ENCODE peak calls at places on chromosomes 12 and 14, in ten cellular contexts. V, C, A, E, B, O, T, H, X and G are unnamed samples.

GRCh38 chr14:50529288-50530179 is 2.8 kb downstream of the MAP4K5 start:
- DNase-seq in V (no peak), C (no peak), A (peak; percentile 48), E (no peak), B (no peak), O (no peak), T (no peak), H (no peak), X (no peak), G (no peak)

GRCh38 chr14:56351861-56352260 is 227.7 kb upstream of the TMEM260 start:
- DNase-seq in V (no peak), C (no peak), A (peak; percentile 63), E (no peak), B (no peak), O (no peak), T (no peak), H (no peak), X (no peak), G (peak; percentile 57)

GRCh38 chr12:114439306-114439705 is 33.4 kb upstream of the TBX5 start:
- DNase-seq in V (no peak), C (no peak), A (no peak), E (no peak), B (no peak), O (no peak), T (no peak), H (no peak), X (no peak), G (no peak)

GRCh38 chr14:105891631-105892452 is 365.5 kb downstream of the TMEM121 start:
- DNase-seq in V (no peak), C (no peak), A (no peak), E (no peak), B (no peak), O (no peak), T (no peak), H (no peak), X (peak; percentile 61), G (no peak)

GRCh38 chr14:104770851-104771272 is 17.9 kb downstream of the SIVA1 start:
- DNase-seq in V (no peak), C (no peak), A (peak; percentile 21), E (no peak), B (no peak), O (no peak), T (no peak), H (peak; percentile 24), X (no peak), G (no peak)

GRCh38 chr12:123761841-123762714 is at the start of gene DNAH10:
- DNase-seq in V (no peak), C (no peak), A (peak; percentile 26), E (peak; percentile 29), B (no peak), O (peak; percentile 5), T (no peak), H (peak; percentile 80), X (peak; percentile 56), G (no peak)

GRCh38 chr12:77835982-77836381 is 5.3 kb downstream of the NAV3 start:
- DNase-seq in V (no peak), C (no peak), A (no peak), E (no peak), B (no peak), O (no peak), T (no peak), H (no peak), X (no peak), G (no peak)

GRCh38 chr12:52446346-52447045 is 5.5 kb downstream of the KRT6B start:
- DNase-seq in V (no peak), C (no peak), A (peak; percentile 54), E (no peak), B (no peak), O (no peak), T (no peak), H (no peak), X (no peak), G (no peak)

GRCh38 chr12:131025234-131025633 is 71.5 kb downstream of the ADGRD1 start:
- DNase-seq in V (no peak), C (no peak), A (no peak), E (no peak), B (no peak), O (no peak), T (no peak), H (no peak), X (no peak), G (no peak)

GRCh38 chr12:10802587-10802986 is at the start of gene TAS2R7:
- DNase-seq in V (no peak), C (no peak), A (no peak), E (no peak), B (no peak), O (no peak), T (no peak), H (no peak), X (no peak), G (no peak)

GRCh38 chr14:89028462-89029134 is 204.1 kb downstream of the TTC8 start:
- DNase-seq in V (no peak), C (no peak), A (no peak), E (no peak), B (peak; percentile 55), O (no peak), T (no peak), H (no peak), X (no peak), G (no peak)

GRCh38 chr12:107635139-107635538 is 50.5 kb upstream of the PWP1 start:
- DNase-seq in V (no peak), C (no peak), A (peak; percentile 11), E (no peak), B (no peak), O (no peak), T (no peak), H (no peak), X (no peak), G (no peak)

GRCh38 chr14:94936411-94936892 is 166.5 kb upstream of the GSC start:
- DNase-seq in V (peak; percentile 70), C (peak; percentile 63), A (no peak), E (no peak), B (peak; percentile 94), O (peak; percentile 96), T (no peak), H (no peak), X (peak; percentile 94), G (peak; percentile 15)

GRCh38 chr12:12017798-12018197 is 52.9 kb upstream of the BCL2L14 start:
- DNase-seq in V (no peak), C (no peak), A (no peak), E (no peak), B (no peak), O (peak; percentile 37), T (no peak), H (no peak), X (no peak), G (no peak)

GRCh38 chr14:74591899-74592298 is 20.1 kb downstream of the LTBP2 start:
- DNase-seq in V (no peak), C (no peak), A (no peak), E (no peak), B (no peak), O (no peak), T (no peak), H (no peak), X (no peak), G (no peak)

GRCh38 chr14:36467332-36467731 is 52.7 kb downstream of the NKX2-1 start:
- DNase-seq in V (no peak), C (no peak), A (peak; percentile 44), E (no peak), B (no peak), O (no peak), T (no peak), H (no peak), X (no peak), G (no peak)

GRCh38 chr14:104982548-104983230 is 2.9 kb upstream of the CLBA1 start:
- DNase-seq in V (no peak), C (no peak), A (peak; percentile 61), E (no peak), B (no peak), O (no peak), T (no peak), H (no peak), X (peak; percentile 61), G (no peak)